ENCODE peak calls at places on chromosomes 11 and 22, in nine cellular contexts. T, P, I, K, L, Z, G, M and D are unnamed samples.
A peak's percentile ranks its signal among the peaks of the same experiment; 100 is the strongest.

GRCh38 chr11:108117746-108118371 is 3.5 kb upstream of the ACAT1 start:
- DNase-seq in T (no peak), P (no peak), I (no peak), K (peak; percentile 49), L (peak; percentile 75), Z (peak; percentile 14), G (peak; percentile 68), M (no peak), D (no peak)

GRCh38 chr11:1573847-1574255 is 1.8 kb upstream of the DUSP8 start:
- DNase-seq in T (no peak), P (no peak), I (no peak), K (no peak), L (no peak), Z (peak; percentile 90), G (no peak), M (peak; percentile 89), D (no peak)

GRCh38 chr22:27378343-27378800 is 423.2 kb downstream of the MN1 start:
- DNase-seq in T (no peak), P (no peak), I (peak; percentile 38), K (no peak), L (no peak), Z (no peak), G (no peak), M (peak; percentile 21), D (no peak)

GRCh38 chr22:24156915-24157782 is 24.1 kb upstream of the SUSD2 start:
- DNase-seq in T (peak; percentile 86), P (peak; percentile 88), I (peak; percentile 59), K (peak; percentile 93), L (peak; percentile 78), Z (peak; percentile 75), G (peak; percentile 51), M (peak; percentile 79), D (peak; percentile 91)

GRCh38 chr11:494761-495536 is 12.1 kb downstream of the RNH1 start:
- DNase-seq in T (no peak), P (no peak), I (no peak), K (no peak), L (no peak), Z (no peak), G (no peak), M (no peak), D (no peak)

GRCh38 chr11:65501530-65502273 is 2.9 kb downstream of the MALAT1 start:
- DNase-seq in T (no peak), P (no peak), I (peak; percentile 44), K (no peak), L (no peak), Z (no peak), G (no peak), M (no peak), D (peak; percentile 42)

GRCh38 chr11:79675081-79675480 is 234.3 kb upstream of the TENM4 start:
- DNase-seq in T (no peak), P (no peak), I (no peak), K (no peak), L (no peak), Z (no peak), G (no peak), M (no peak), D (no peak)

GRCh38 chr11:74460481-74461154 is 6.7 kb downstream of the KCNE3 start:
- DNase-seq in T (no peak), P (no peak), I (peak; percentile 25), K (no peak), L (no peak), Z (no peak), G (no peak), M (no peak), D (no peak)

GRCh38 chr11:10567466-10567865 is 999 bp downstream of the LYVE1 start:
- DNase-seq in T (no peak), P (no peak), I (no peak), K (no peak), L (no peak), Z (no peak), G (no peak), M (no peak), D (no peak)

GRCh38 chr11:43010042-43010441 is 301.8 kb upstream of the API5 start:
- DNase-seq in T (no peak), P (no peak), I (no peak), K (no peak), L (no peak), Z (no peak), G (no peak), M (no peak), D (no peak)

GRCh38 chr11:128477811-128478210 is 109.5 kb downstream of the ETS1 start:
- DNase-seq in T (no peak), P (no peak), I (no peak), K (no peak), L (no peak), Z (no peak), G (no peak), M (no peak), D (no peak)

GRCh38 chr11:2796508-2797180 is 88.9 kb downstream of the CDKN1C start:
- DNase-seq in T (peak; percentile 12), P (no peak), I (no peak), K (no peak), L (no peak), Z (no peak), G (no peak), M (peak; percentile 8), D (peak; percentile 26)

GRCh38 chr22:37185646-37186227 is 2.3 kb downstream of the C1QTNF6 start:
- DNase-seq in T (no peak), P (no peak), I (no peak), K (no peak), L (no peak), Z (no peak), G (no peak), M (no peak), D (peak; percentile 30)

GRCh38 chr11:77876045-77876444 is 55.1 kb downstream of the AAMDC start:
- DNase-seq in T (no peak), P (no peak), I (no peak), K (no peak), L (no peak), Z (no peak), G (no peak), M (no peak), D (no peak)

GRCh38 chr22:48071305-48071704 is 1308.9 kb downstream of the TBC1D22A start:
- DNase-seq in T (no peak), P (no peak), I (no peak), K (no peak), L (no peak), Z (no peak), G (no peak), M (no peak), D (no peak)

GRCh38 chr22:39546889-39547586 is 14.5 kb upstream of the RPS19BP1 start:
- DNase-seq in T (no peak), P (no peak), I (peak; percentile 57), K (peak; percentile 70), L (no peak), Z (no peak), G (no peak), M (no peak), D (no peak)

GRCh38 chr11:2260491-2261364 is 9.7 kb downstream of the ASCL2 start:
- DNase-seq in T (peak; percentile 15), P (no peak), I (no peak), K (no peak), L (no peak), Z (no peak), G (no peak), M (no peak), D (no peak)

GRCh38 chr11:20470348-20470747 is 82.8 kb downstream of the PRMT3 start:
- DNase-seq in T (no peak), P (no peak), I (no peak), K (no peak), L (no peak), Z (no peak), G (no peak), M (no peak), D (no peak)

GRCh38 chr11:61626580-61627380 is 45.9 kb upstream of the SYT7 start:
- DNase-seq in T (peak; percentile 71), P (no peak), I (peak; percentile 39), K (peak; percentile 79), L (no peak), Z (peak; percentile 27), G (no peak), M (peak; percentile 85), D (no peak)

GRCh38 chr11:120717623-120718022 is 206.1 kb downstream of the GRIK4 start:
- DNase-seq in T (no peak), P (no peak), I (no peak), K (no peak), L (no peak), Z (no peak), G (no peak), M (no peak), D (no peak)

GRCh38 chr22:29914991-29915390 is 32.0 kb downstream of the MTMR3 start:
- DNase-seq in T (no peak), P (no peak), I (no peak), K (no peak), L (no peak), Z (no peak), G (no peak), M (no peak), D (no peak)